ENCODE peak calls at places on chromosomes 6 and 20, in six cellular contexts. G is heart left ventricle, F is mammary epithelial cell, U is upper lobe of right lung, P is pancreas, R is lower lobe of right lung. T is an unnamed sample. For H3K27me3, the result is how much of the 10 kb centered on the place peaks cover.

GRCh38 chr6:112839525-112839961 is 492.4 kb downstream of the RFPL4B start:
- DNase-seq in R (no peak), G (no peak), P (no peak), F (peak), U (no peak), T (no peak)

GRCh38 chr20:36098364-36098763 is 56.2 kb upstream of the EPB41L1 start:
- DNase-seq in R (no peak), U (no peak), F (peak), P (no peak), G (no peak), T (no peak)

GRCh38 chr20:36573798-36574277 is 441 bp downstream of the TGIF2 start:
- DNase-seq in U (peak), F (peak), G (peak), P (peak), R (peak), T (no peak)

GRCh38 chr6:9405369-9405768 is 970.0 kb upstream of the SLC35B3 start:
- DNase-seq in F (peak), R (no peak), G (no peak), U (no peak), P (no peak), T (no peak)

GRCh38 chr6:161246725-161247124 is 27.1 kb downstream of the AGPAT4 start:
- DNase-seq in U (no peak), G (no peak), P (no peak), F (no peak), R (no peak), T (no peak)

GRCh38 chr20:3765171-3765887 is 2.2 kb downstream of the ADISSP start:
- DNase-seq in U (no peak), G (peak), R (peak), F (no peak), P (no peak), T (no peak)

GRCh38 chr6:143696327-143697000 is 18.7 kb downstream of the PHACTR2 start:
- DNase-seq in G (no peak), R (no peak), F (no peak), U (no peak), P (no peak), T (no peak)

GRCh38 chr6:44667668-44668390 is 280.3 kb downstream of the CDC5L start:
- DNase-seq in R (no peak), P (no peak), G (no peak), U (no peak), F (no peak), T (peak)

GRCh38 chr20:45322952-45323383 is 14.9 kb upstream of the MATN4 start:
- DNase-seq in U (peak), G (peak), F (peak), P (peak), R (peak), T (peak)

GRCh38 chr6:165766457-165766856 is 103.4 kb upstream of the PDE10A start:
- DNase-seq in U (no peak), G (no peak), F (no peak), R (no peak), P (no peak), T (no peak)

GRCh38 chr20:24165336-24166126 is 177.0 kb upstream of the GGTLC1 start:
- DNase-seq in F (no peak), P (no peak), G (no peak), R (no peak), U (no peak), T (no peak)

GRCh38 chr6:17013701-17014100 is 88.1 kb upstream of the STMND1 start:
- DNase-seq in R (no peak), F (peak), G (no peak), P (no peak), U (no peak), T (no peak)

GRCh38 chr6:6256881-6257280 is 63.6 kb downstream of the F13A1 start:
- DNase-seq in F (no peak), G (no peak), P (no peak), U (no peak), R (no peak), T (no peak)

GRCh38 chr20:58471835-58472164 is 43.4 kb downstream of the APCDD1L start:
- DNase-seq in R (no peak), U (no peak), G (no peak), F (no peak), P (no peak), T (no peak)

GRCh38 chr6:157946865-157947532 is 34.7 kb upstream of the SYNJ2 start:
- DNase-seq in P (no peak), R (no peak), F (no peak), G (no peak), U (no peak), T (peak)

GRCh38 chr20:24986436-24987015 is 6.0 kb downstream of the APMAP start:
- DNase-seq in G (no peak), R (no peak), F (no peak), U (peak), P (no peak), T (no peak)

GRCh38 chr20:22619272-22619671 is 34.9 kb upstream of the FOXA2 start:
- DNase-seq in R (no peak), F (no peak), P (no peak), U (no peak), G (no peak), T (no peak)

GRCh38 chr6:124974770-124975377 is 12.6 kb downstream of the RNF217 start:
- DNase-seq in P (no peak), U (no peak), G (no peak), R (no peak), F (no peak), T (no peak)

GRCh38 chr6:138975815-138976214 is 12.2 kb downstream of the REPS1 start:
- DNase-seq in P (no peak), R (no peak), F (no peak), G (no peak), U (no peak), T (no peak)

GRCh38 chr6:99933129-99933528 is 60.9 kb downstream of the MCHR2 start:
- DNase-seq in R (no peak), G (no peak), U (no peak), F (peak), P (no peak), T (no peak)

GRCh38 chr6:70103798-70104197 is 199.1 kb downstream of the COL9A1 start:
- DNase-seq in R (no peak), G (no peak), P (no peak), F (peak), U (no peak), T (no peak)
- TF ChIP-seq CTCF in R (peak), G (no peak), P (peak), F (peak), U (peak), T (peak)

GRCh38 chr6:336159-337114 is 44.1 kb downstream of the DUSP22 start:
- DNase-seq in R (no peak), G (no peak), F (no peak), U (peak), P (no peak), T (no peak)

GRCh38 chr6:338815-339262 is 46.6 kb downstream of the DUSP22 start:
- DNase-seq in G (no peak), F (no peak), P (no peak), R (no peak), U (no peak), T (no peak)

GRCh38 chr6:339480-339879 is 47.2 kb downstream of the DUSP22 start:
- DNase-seq in R (no peak), F (no peak), G (no peak), P (no peak), U (no peak), T (no peak)

GRCh38 chr6:335572-335971 is 43.3 kb downstream of the DUSP22 start:
- DNase-seq in G (no peak), P (no peak), F (no peak), U (no peak), R (peak), T (no peak)

GRCh38 chr6:337782-338464 is 45.6 kb downstream of the DUSP22 start:
- DNase-seq in P (no peak), R (no peak), G (no peak), U (peak), F (no peak), T (no peak)
- H3K27me3 ChIP-seq in P (under half), R (under half), G (under half), U (under half), F (under half), T (under half)

GRCh38 chr6:33029297-33030184 is 20.1 kb upstream of the HLA-DOA start:
- DNase-seq in G (no peak), U (no peak), P (no peak), R (peak), F (no peak), T (no peak)
- H3K4me3 ChIP-seq in G (no peak), U (no peak), P (no peak), R (no peak), F (no peak), T (no peak)

GRCh38 chr20:38999965-39000910 is 38.1 kb downstream of the DHX35 start:
- DNase-seq in R (no peak), U (no peak), G (no peak), F (no peak), P (no peak), T (no peak)

GRCh38 chr20:38995536-38996044 is 33.4 kb downstream of the DHX35 start:
- DNase-seq in U (no peak), G (no peak), R (no peak), P (no peak), F (no peak), T (no peak)

GRCh38 chr20:38999217-38999616 is 37.1 kb downstream of the DHX35 start:
- DNase-seq in F (no peak), G (no peak), R (no peak), U (no peak), P (no peak), T (no peak)

GRCh38 chr20:38991814-38992593 is 29.9 kb downstream of the DHX35 start:
- DNase-seq in P (no peak), G (no peak), U (no peak), F (no peak), R (no peak), T (no peak)

DNA sequence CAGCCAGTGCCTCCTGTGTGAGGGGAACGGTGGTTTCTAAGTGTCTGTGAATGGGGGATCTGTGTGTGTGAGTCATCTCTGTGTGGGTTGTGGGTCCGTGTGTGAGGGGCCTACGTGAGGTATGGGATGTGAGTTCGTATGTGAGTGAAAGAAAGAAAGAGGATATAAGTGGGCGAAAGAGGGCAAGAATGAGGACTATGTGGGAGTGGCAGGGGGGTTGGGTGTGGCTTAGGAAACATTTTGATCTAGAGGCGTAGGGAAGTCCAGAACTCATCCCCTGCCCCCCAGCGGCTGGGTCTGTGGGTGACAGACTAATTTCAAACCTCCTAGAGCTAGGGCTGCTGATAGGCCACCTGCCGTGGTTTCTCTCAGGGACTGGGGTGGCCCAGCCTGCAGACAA is 35.5 kb downstream of the DHX35 start:
- DNase-seq in F (no peak), U (no peak), P (no peak), R (no peak), G (no peak), T (no peak)
- TF ChIP-seq CTCF in F (no peak), U (no peak), P (no peak), R (no peak), G (no peak), T (no peak)